ENCODE peak calls at places on chromosomes 16 and 17, in nine cellular contexts. E is heart left ventricle, G is breast epithelium, T is Caco-2, Q is lower leg skin, P is AG10803, R is left ventricle myocardium inferior, K is WTC11, C is progenitor cell of endocrine pancreas. M is an unnamed sample.

GRCh38 chr16:71637398-71637797 is 11.4 kb downstream of the MARVELD3 start:
- DNase-seq in P (peak), Q (no peak), T (no peak), E (peak), G (no peak), K (peak), C (no peak), R (no peak), M (no peak)

GRCh38 chr16:67461600-67462278 is 19.2 kb downstream of the ATP6V0D1 start:
- DNase-seq in P (no peak), G (peak), Q (peak), R (no peak), K (no peak), T (no peak), E (no peak), C (no peak), M (no peak)

GRCh38 chr17:78125976-78126894 is 2.3 kb downstream of the TMC6 start:
- DNase-seq in R (peak), C (no peak), Q (no peak), P (no peak), T (no peak), E (peak), G (no peak), K (no peak), M (no peak)

GRCh38 chr17:1197379-1197778 is 17.6 kb upstream of the ABR start:
- DNase-seq in T (no peak), K (no peak), Q (peak), C (no peak), P (peak), E (no peak), R (no peak), G (no peak), M (no peak)

GRCh38 chr17:63945851-63946439 is 13.8 kb upstream of the CD79B start:
- DNase-seq in R (no peak), G (no peak), T (no peak), Q (no peak), E (no peak), C (no peak), P (no peak), K (no peak), M (no peak)

GRCh38 chr17:41750866-41751265 is 16.4 kb upstream of the HAP1 start:
- DNase-seq in C (no peak), T (no peak), E (no peak), P (no peak), G (no peak), K (no peak), Q (no peak), R (no peak), M (no peak)

GRCh38 chr16:68286153-68287074 is 22.1 kb downstream of the SLC7A6 start:
- DNase-seq in Q (no peak), C (no peak), E (no peak), G (no peak), K (no peak), P (no peak), R (no peak), T (no peak), M (no peak)

GRCh38 chr17:82126479-82127314 is 28.7 kb upstream of the FASN start:
- DNase-seq in C (no peak), T (no peak), G (no peak), R (no peak), P (no peak), Q (no peak), E (no peak), K (no peak), M (no peak)

DNA sequence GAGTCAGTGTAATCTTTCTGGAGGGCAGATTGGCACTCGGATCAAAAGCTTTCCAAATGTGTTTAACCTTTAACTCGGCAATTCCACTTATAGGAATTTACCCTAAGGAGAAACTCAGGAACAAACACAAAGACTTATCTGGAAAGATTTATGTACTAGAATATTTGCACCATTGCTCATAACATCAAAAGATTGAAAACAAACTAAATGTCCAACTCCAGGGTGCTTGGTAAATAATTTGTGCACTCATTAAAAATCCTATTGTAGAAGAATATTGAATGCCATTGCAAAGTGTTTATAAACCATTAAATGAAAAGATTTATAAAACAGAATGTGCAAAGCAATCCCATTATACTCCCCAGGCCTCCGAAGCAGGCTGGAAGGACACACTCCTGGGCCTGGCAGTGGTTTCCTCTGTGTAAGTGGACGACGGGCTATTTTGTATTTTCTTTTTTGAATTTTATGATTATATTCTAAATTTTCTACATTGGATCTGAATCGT is 18.7 kb upstream of the RBFOX3 start:
- DNase-seq in E (no peak), P (no peak), Q (no peak), R (no peak), C (peak), G (no peak), T (peak), K (no peak), M (no peak)
- TF ChIP-seq CTCF in E (no peak), P (no peak), Q (no peak), R (no peak), C (no peak), G (no peak), T (no peak), K (no peak), M (no peak)

GRCh38 chr16:27445502-27446175 is 43.7 kb downstream of the IL21R start:
- DNase-seq in E (no peak), K (no peak), T (no peak), R (no peak), Q (no peak), G (no peak), P (no peak), C (no peak), M (no peak)
- TF ChIP-seq CTCF in E (no peak), K (no peak), T (no peak), R (no peak), Q (no peak), G (no peak), P (no peak), C (no peak), M (no peak)

DNA sequence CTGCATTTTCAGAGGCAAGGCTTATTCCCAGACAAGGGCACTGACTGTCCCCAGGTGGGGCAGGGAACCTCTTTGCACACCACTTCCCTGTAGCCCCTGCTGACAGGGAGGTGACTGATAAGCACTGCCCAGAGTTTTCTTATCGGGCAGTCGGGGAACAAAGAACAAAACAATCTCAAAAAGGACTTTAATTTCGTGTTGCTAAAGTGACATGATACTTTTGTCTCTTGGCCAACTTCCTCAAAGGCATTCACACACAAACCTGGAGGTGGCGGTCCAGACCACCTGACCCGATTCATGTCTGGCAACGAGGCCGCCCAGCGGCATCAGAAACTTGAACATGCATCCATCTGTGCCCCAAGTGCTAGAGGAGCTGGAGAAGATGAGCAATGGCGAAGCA is 28.9 kb downstream of the ZDHHC7 start:
- DNase-seq in G (no peak), R (no peak), P (no peak), E (peak), T (no peak), C (no peak), Q (no peak), K (no peak), M (no peak)
- TF ChIP-seq CTCF in G (peak), R (peak), P (no peak), E (no peak), T (peak), C (peak), Q (no peak), K (no peak), M (no peak)

GRCh38 chr17:58229384-58229783 is 9.0 kb upstream of the LPO start:
- DNase-seq in T (no peak), C (no peak), R (no peak), K (no peak), P (no peak), E (no peak), G (no peak), Q (no peak), M (no peak)
- TF ChIP-seq CTCF in T (no peak), C (no peak), R (no peak), K (no peak), P (no peak), E (no peak), G (no peak), Q (no peak), M (no peak)

GRCh38 chr17:44775136-44775837 is 16.5 kb downstream of the ADAM11 start:
- DNase-seq in R (peak), C (peak), G (peak), E (no peak), T (no peak), K (peak), Q (peak), P (peak), M (peak)
- TF ChIP-seq CTCF in R (no peak), C (no peak), G (no peak), E (no peak), T (no peak), K (no peak), Q (no peak), P (no peak), M (peak)